ENCODE peak calls at places on chromosome 15, in four cellular contexts. P is lower leg skin, V is fibroblast of pulmonary artery, Y is NB4. G is an unnamed sample.

GRCh38 chr15:92958105-92958504 is 58.0 kb downstream of the CHD2 start:
- DNase-seq in P (no peak), V (no peak), Y (peak), G (no peak)

GRCh38 chr15:88401269-88401971 is 65.8 kb downstream of the MRPL46 start:
- DNase-seq in P (no peak), V (no peak), Y (no peak), G (no peak)

GRCh38 chr15:29613951-29614382 is 208.3 kb downstream of the TJP1 start:
- DNase-seq in P (peak), V (peak), Y (peak), G (no peak)

GRCh38 chr15:100215031-100215842 is 126.5 kb downstream of the ADAMTS17 start:
- DNase-seq in P (no peak), V (no peak), Y (no peak), G (no peak)

GRCh38 chr15:75036269-75036668 is 12.9 kb downstream of the PPCDC start:
- DNase-seq in P (no peak), V (no peak), Y (peak), G (no peak)

GRCh38 chr15:66714543-66714981 is 12.5 kb downstream of the SMAD6 start:
- DNase-seq in P (no peak), V (peak), Y (peak), G (no peak)

GRCh38 chr15:41878355-41878699 is 15.5 kb downstream of the SPTBN5 start:
- DNase-seq in P (no peak), V (no peak), Y (no peak), G (peak)

GRCh38 chr15:98853593-98854420 is 153.8 kb downstream of the PGPEP1L start:
- DNase-seq in P (no peak), V (peak), Y (no peak), G (no peak)

GRCh38 chr15:63374686-63375520 is 6.7 kb downstream of the CA12 start:
- DNase-seq in P (peak), V (peak), Y (peak), G (no peak)

GRCh38 chr15:63990449-63990848 is 55.8 kb downstream of the DAPK2 start:
- DNase-seq in P (no peak), V (no peak), Y (no peak), G (no peak)

GRCh38 chr15:75578206-75578947 is 738 bp downstream of the PTPN9 start:
- DNase-seq in P (peak), V (no peak), Y (peak), G (peak)

GRCh38 chr15:98813956-98814355 is 165.6 kb downstream of the IGF1R start:
- DNase-seq in P (no peak), V (no peak), Y (peak), G (no peak)

GRCh38 chr15:87863152-87863551 is 393.4 kb downstream of the NTRK3 start:
- DNase-seq in P (no peak), V (peak), Y (peak), G (no peak)

GRCh38 chr15:64095431-64095794 is 369 bp upstream of the SNX1 start:
- DNase-seq in P (no peak), V (no peak), Y (no peak), G (no peak)

GRCh38 chr15:67720556-67721175 is 104.6 kb upstream of the SKOR1 start:
- DNase-seq in P (no peak), V (no peak), Y (peak), G (no peak)

GRCh38 chr15:40063563-40064011 is 24.6 kb upstream of the SRP14 start:
- DNase-seq in P (no peak), V (peak), Y (no peak), G (no peak)

GRCh38 chr15:65399997-65400396 is 22.2 kb upstream of the IGDCC3 start:
- DNase-seq in P (no peak), V (no peak), Y (no peak), G (no peak)

GRCh38 chr15:39287322-39288195 is 293.3 kb upstream of the THBS1 start:
- DNase-seq in P (no peak), V (peak), Y (peak), G (no peak)

GRCh38 chr15:66842710-66843441 is 140.8 kb downstream of the SMAD6 start:
- DNase-seq in P (peak), V (peak), Y (peak), G (peak)

GRCh38 chr15:52677593-52677992 is 1.6 kb downstream of the ATOSA start:
- DNase-seq in P (no peak), V (no peak), Y (no peak), G (no peak)

GRCh38 chr15:66622677-66623076 is 56.9 kb upstream of the LCTL start:
- DNase-seq in P (no peak), V (no peak), Y (peak), G (no peak)

GRCh38 chr15:77409259-77410156 is 10.4 kb downstream of the PEAK1 start:
- DNase-seq in P (no peak), V (no peak), Y (peak), G (no peak)

GRCh38 chr15:39598958-39599845 is 18.3 kb downstream of the THBS1 start:
- DNase-seq in P (no peak), V (peak), Y (no peak), G (no peak)

GRCh38 chr15:28887344-28888174 is 1.8 kb downstream of the APBA2 start:
- DNase-seq in P (no peak), V (no peak), Y (no peak), G (no peak)

GRCh38 chr15:85329561-85330421 is 50.6 kb upstream of the AKAP13 start:
- DNase-seq in P (no peak), V (peak), Y (peak), G (no peak)

GRCh38 chr15:74790080-74790916 is 8.4 kb downstream of the CSK start:
- DNase-seq in P (no peak), V (peak), Y (peak), G (no peak)

GRCh38 chr15:70710714-70711113 is 52.6 kb downstream of the UACA start:
- DNase-seq in P (no peak), V (no peak), Y (no peak), G (no peak)

GRCh38 chr15:89203705-89204273 is 17.6 kb downstream of the RLBP1 start:
- DNase-seq in P (no peak), V (no peak), Y (peak), G (no peak)

GRCh38 chr15:87522997-87523396 is 733.5 kb downstream of the NTRK3 start:
- DNase-seq in P (no peak), V (no peak), Y (no peak), G (no peak)

GRCh38 chr15:100059094-100059493 is 282.7 kb downstream of the ADAMTS17 start:
- DNase-seq in P (no peak), V (no peak), Y (no peak), G (no peak)

GRCh38 chr15:87557871-87558270 is 698.7 kb downstream of the NTRK3 start:
- DNase-seq in P (no peak), V (no peak), Y (no peak), G (no peak)

GRCh38 chr15:78950906-78951840 is 6.3 kb upstream of the CTSH start:
- DNase-seq in P (no peak), V (peak), Y (no peak), G (no peak)
- TF ChIP-seq CTCF in P (no peak), V (peak), Y (no peak), G (no peak)

GRCh38 chr15:101672298-101672697 is 20.1 kb upstream of the TM2D3 start:
- DNase-seq in P (no peak), V (peak), Y (no peak), G (no peak)
- TF ChIP-seq CTCF in P (no peak), V (no peak), Y (no peak), G (no peak)

GRCh38 chr15:59644757-59645156 is 12.6 kb downstream of the GTF2A2 start:
- DNase-seq in P (no peak), V (no peak), Y (no peak), G (no peak)

GRCh38 chr15:59646271-59646670 is 11.0 kb downstream of the GTF2A2 start:
- DNase-seq in P (no peak), V (no peak), Y (no peak), G (no peak)

GRCh38 chr15:59647085-59647484 is 10.2 kb downstream of the GTF2A2 start:
- DNase-seq in P (no peak), V (no peak), Y (no peak), G (no peak)

GRCh38 chr15:59642351-59642750 is 15.0 kb downstream of the GTF2A2 start:
- DNase-seq in P (no peak), V (peak), Y (no peak), G (no peak)
- TF ChIP-seq CTCF in P (no peak), V (peak), Y (no peak), G (no peak)

DNA sequence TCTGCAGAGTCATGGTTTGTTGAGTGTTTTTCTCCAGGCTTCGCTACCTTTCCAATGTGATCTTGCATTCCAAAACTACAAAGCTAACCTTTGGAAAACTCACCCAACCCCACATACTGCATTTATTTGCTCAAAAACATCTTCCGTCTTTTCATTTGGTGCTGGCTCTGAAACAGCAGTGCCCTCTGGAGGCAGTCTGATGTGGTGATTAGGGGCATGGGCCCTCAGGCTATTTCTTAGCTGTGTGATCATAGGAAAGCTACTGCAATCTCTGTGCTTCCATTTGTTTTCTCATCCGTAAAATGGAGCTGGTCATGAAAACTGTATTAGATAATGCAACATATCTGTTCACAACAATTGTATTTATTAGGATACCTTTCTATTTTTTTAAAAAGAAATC is 47.0 kb downstream of the MTHFS start:
- DNase-seq in P (no peak), V (peak), Y (peak), G (no peak)
- TF ChIP-seq CTCF in P (no peak), V (peak), Y (peak), G (no peak)

GRCh38 chr15:90981681-90982080 is 12.7 kb downstream of the PRC1 start:
- DNase-seq in P (no peak), V (no peak), Y (no peak), G (no peak)
- TF ChIP-seq CTCF in P (no peak), V (no peak), Y (no peak), G (no peak)

DNA sequence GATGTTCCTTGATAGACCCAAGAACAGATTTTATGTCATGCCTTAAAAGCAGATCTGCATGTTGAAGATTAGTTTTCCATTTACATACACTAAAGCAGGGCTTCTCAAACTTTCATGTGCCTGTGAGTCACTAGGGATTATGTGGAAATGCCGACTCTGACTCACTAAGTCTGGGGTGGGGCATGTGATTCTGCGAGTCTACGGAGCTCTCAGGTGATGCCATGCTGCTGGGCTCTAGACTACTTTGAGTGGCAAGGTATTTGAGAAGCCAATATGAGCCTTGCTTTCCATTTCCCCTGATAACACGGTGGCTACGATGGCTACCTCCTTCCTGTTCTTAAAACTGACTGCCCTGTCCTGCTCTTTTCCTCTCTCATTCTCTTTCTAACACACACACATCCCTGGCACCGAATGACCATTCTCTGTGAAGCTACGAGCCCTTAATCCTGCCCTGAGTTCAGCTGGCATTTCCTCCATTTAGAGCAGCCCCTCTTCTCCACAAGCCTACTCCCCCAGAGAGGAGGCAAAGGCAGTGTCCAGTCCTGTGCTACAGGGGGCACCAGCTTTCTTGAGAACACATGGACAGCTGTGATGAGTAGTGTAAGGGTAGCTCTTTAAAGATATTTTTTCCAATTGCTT is 39.7 kb upstream of the PYGO1 start:
- DNase-seq in P (peak), V (peak), Y (peak), G (peak)
- TF ChIP-seq CTCF in P (no peak), V (peak), Y (no peak), G (no peak)